ENCODE peak calls at places on chromosome 10, in nine cellular contexts. H is sigmoid colon, N is transverse colon, B is ovary, S is A549, P is HepG2, Q is GM12878, F is SK-N-SH, A is stomach. J is an unnamed sample.

GRCh38 chr10:23543696-23544095 is 104.8 kb downstream of the OTUD1 start:
- DNase-seq in N (no peak), A (no peak), Q (no peak), S (no peak), B (no peak), H (no peak), F (no peak), P (no peak), J (no peak)

GRCh38 chr10:46094931-46095755 is 49.1 kb upstream of the MSMB start:
- DNase-seq in Q (no peak), N (no peak), H (no peak), A (no peak), F (peak), S (no peak), B (no peak), P (no peak), J (peak)

GRCh38 chr10:43939389-43939938 is 290.8 kb upstream of the ZNF32 start:
- DNase-seq in H (no peak), B (no peak), Q (no peak), A (no peak), P (no peak), N (no peak), F (no peak), S (no peak), J (peak)

GRCh38 chr10:2938869-2939268 is 128.5 kb upstream of the PFKP start:
- DNase-seq in P (peak), N (no peak), Q (no peak), S (no peak), B (no peak), A (no peak), F (no peak), H (no peak), J (no peak)

GRCh38 chr10:28280652-28281051 is 22.2 kb downstream of the MPP7 start:
- DNase-seq in P (no peak), N (no peak), S (no peak), H (no peak), A (no peak), Q (no peak), F (no peak), B (no peak), J (peak)

GRCh38 chr10:70302292-70302691 is 18.5 kb upstream of the NPFFR1 start:
- DNase-seq in Q (no peak), S (no peak), P (no peak), N (no peak), B (peak), A (no peak), F (no peak), H (no peak), J (no peak)

GRCh38 chr10:3350205-3350604 is 177.6 kb upstream of the PITRM1 start:
- DNase-seq in P (no peak), N (no peak), Q (no peak), B (no peak), S (no peak), A (no peak), F (no peak), H (no peak), J (no peak)

GRCh38 chr10:64365663-64366062 is 844.5 kb downstream of the REEP3 start:
- DNase-seq in Q (no peak), H (no peak), A (no peak), P (no peak), S (no peak), F (no peak), N (no peak), B (no peak), J (no peak)

GRCh38 chr10:30560326-30560725 is 69.2 kb downstream of the LYZL2 start:
- DNase-seq in A (no peak), H (no peak), Q (no peak), F (no peak), B (no peak), S (no peak), P (no peak), N (no peak), J (no peak)

GRCh38 chr10:21261705-21262285 is 263.7 kb downstream of the SKIDA1 start:
- DNase-seq in H (no peak), B (no peak), N (no peak), F (no peak), Q (no peak), A (no peak), S (no peak), P (no peak), J (no peak)

GRCh38 chr10:124734311-124735166 is 9.6 kb downstream of the FAM53B start:
- DNase-seq in A (no peak), H (no peak), Q (no peak), B (no peak), F (no peak), P (no peak), S (no peak), N (no peak), J (peak)

GRCh38 chr10:110993024-110993693 is 73.8 kb downstream of the SHOC2 start:
- DNase-seq in N (no peak), A (no peak), Q (peak), F (no peak), P (no peak), S (no peak), H (no peak), B (no peak), J (no peak)

GRCh38 chr10:68992721-68993440 is 4.3 kb downstream of the KIFBP start:
- DNase-seq in N (peak), S (no peak), A (peak), F (no peak), P (no peak), B (peak), H (peak), Q (no peak), J (peak)

GRCh38 chr10:71337219-71337625 is 18.2 kb downstream of the SLC29A3 start:
- DNase-seq in N (peak), P (no peak), H (no peak), F (no peak), B (no peak), S (no peak), A (no peak), Q (no peak), J (no peak)

GRCh38 chr10:70671619-70672164 is 614 bp upstream of the ADAMTS14 start:
- DNase-seq in P (no peak), S (no peak), H (no peak), F (no peak), N (no peak), B (no peak), Q (no peak), A (no peak), J (no peak)

GRCh38 chr10:22022257-22023051 is 18.9 kb upstream of the DNAJC1 start:
- DNase-seq in A (no peak), F (peak), N (peak), Q (no peak), P (no peak), H (no peak), S (no peak), B (no peak), J (no peak)

GRCh38 chr10:32413513-32413912 is 32.4 kb upstream of the CCDC7 start:
- DNase-seq in F (no peak), Q (no peak), B (no peak), S (peak), N (no peak), H (no peak), A (no peak), P (no peak), J (no peak)

GRCh38 chr10:109837384-109837783 is 85.9 kb downstream of the XPNPEP1 start:
- DNase-seq in Q (no peak), N (no peak), S (no peak), A (no peak), H (no peak), B (no peak), F (no peak), P (no peak), J (no peak)

GRCh38 chr10:119737827-119738226 is 12.0 kb downstream of the INPP5F start:
- DNase-seq in S (peak), Q (no peak), B (no peak), A (no peak), P (no peak), F (no peak), N (peak), H (no peak), J (no peak)

GRCh38 chr10:17353568-17353967 is 100.8 kb downstream of the ST8SIA6 start:
- DNase-seq in P (no peak), B (no peak), A (no peak), S (no peak), Q (no peak), H (no peak), F (no peak), N (no peak), J (no peak)

GRCh38 chr10:119933179-119933578 is 40.6 kb downstream of the SEC23IP start:
- DNase-seq in A (no peak), F (peak), P (peak), S (peak), H (no peak), B (no peak), N (no peak), Q (no peak), J (no peak)

GRCh38 chr10:114911052-114911697 is 26.8 kb upstream of the TRUB1 start:
- DNase-seq in N (no peak), S (no peak), B (no peak), P (no peak), F (no peak), H (no peak), Q (no peak), A (no peak), J (no peak)

GRCh38 chr10:31064334-31064733 is 32.7 kb upstream of the ZNF438 start:
- DNase-seq in P (no peak), F (no peak), Q (no peak), S (no peak), B (no peak), H (peak), A (no peak), N (no peak), J (no peak)

GRCh38 chr10:60570941-60571340 is 181.3 kb upstream of the ANK3 start:
- DNase-seq in F (no peak), B (no peak), P (no peak), S (no peak), A (no peak), N (no peak), Q (no peak), H (no peak), J (no peak)

GRCh38 chr10:102775973-102776669 is 32.4 kb downstream of the WBP1L start:
- DNase-seq in H (peak), Q (no peak), A (peak), F (peak), S (no peak), B (peak), N (peak), P (peak), J (peak)

GRCh38 chr10:80541144-80541750 is 3.5 kb downstream of the SH2D4B start:
- DNase-seq in Q (peak), F (no peak), A (no peak), N (no peak), S (no peak), B (no peak), P (no peak), H (peak), J (peak)

GRCh38 chr10:104580321-104580720 is 60.8 kb upstream of the SORCS3 start:
- DNase-seq in S (no peak), A (no peak), P (no peak), Q (no peak), F (no peak), B (no peak), N (no peak), H (no peak), J (peak)

GRCh38 chr10:70367195-70367796 is 15.1 kb downstream of the LRRC20 start:
- DNase-seq in P (no peak), A (no peak), S (no peak), B (no peak), Q (no peak), N (no peak), H (peak), F (no peak), J (no peak)

GRCh38 chr10:122207596-122207995 is 63.5 kb upstream of the BTBD16 start:
- DNase-seq in S (no peak), P (no peak), N (no peak), F (no peak), A (no peak), Q (no peak), H (no peak), B (no peak), J (no peak)

GRCh38 chr10:75405201-75406143 is 3.9 kb upstream of the ZNF503 start:
- DNase-seq in P (peak), B (peak), H (no peak), F (peak), Q (no peak), A (peak), S (no peak), N (peak), J (no peak)

GRCh38 chr10:50550291-50550839 is 73.4 kb downstream of the SGMS1 start:
- DNase-seq in H (no peak), S (no peak), F (no peak), P (no peak), B (peak), A (peak), N (no peak), Q (no peak), J (no peak)

GRCh38 chr10:69813632-69814031 is 11.9 kb downstream of the COL13A1 start:
- DNase-seq in A (no peak), S (no peak), P (no peak), Q (no peak), B (no peak), H (no peak), F (no peak), N (no peak), J (no peak)

GRCh38 chr10:84264611-84265141 is 19.8 kb downstream of the RGR start:
- DNase-seq in H (peak), P (peak), S (peak), F (peak), A (peak), N (peak), Q (no peak), B (peak), J (no peak)

GRCh38 chr10:32205666-32206065 is 141.3 kb downstream of the EPC1 start:
- DNase-seq in S (no peak), F (no peak), N (no peak), B (no peak), A (no peak), H (no peak), Q (no peak), P (no peak), J (no peak)

DNA sequence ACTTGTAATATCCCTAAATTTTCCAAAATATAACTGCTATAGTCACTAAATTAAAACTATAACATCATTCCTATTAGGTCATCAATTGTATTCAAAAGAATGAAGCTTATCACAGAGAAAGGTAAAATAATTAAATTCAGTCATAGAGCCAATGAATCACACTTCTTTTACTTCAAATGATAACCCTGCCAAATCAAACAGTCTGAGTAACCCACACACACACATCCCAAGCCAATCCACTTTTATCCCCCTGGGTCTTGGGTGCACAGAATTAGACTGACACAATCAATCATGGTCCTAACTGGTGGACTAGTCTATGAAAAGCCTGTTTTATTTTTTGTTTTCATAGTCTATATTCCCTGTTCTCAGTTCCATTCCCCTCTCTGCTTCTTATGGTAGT is 25.6 kb downstream of the CTNNA3 start:
- DNase-seq in B (no peak), P (no peak), Q (no peak), H (no peak), N (no peak), A (no peak), F (no peak), S (no peak), J (no peak)
- TF ChIP-seq EP300 in B (no peak), P (no peak), Q (no peak), H (no peak), N (no peak), A (no peak), F (no peak), S (no peak), J (no peak)

GRCh38 chr10:12710157-12710556 is 291.4 kb downstream of the CCDC3 start:
- DNase-seq in H (no peak), P (no peak), F (no peak), N (no peak), Q (no peak), A (no peak), B (no peak), S (no peak), J (no peak)

GRCh38 chr10:12709516-12709915 is 292.0 kb downstream of the CCDC3 start:
- DNase-seq in P (no peak), S (peak), Q (no peak), H (no peak), B (no peak), F (no peak), A (no peak), N (no peak), J (no peak)

GRCh38 chr10:12712284-12712983 is 289.1 kb downstream of the CCDC3 start:
- DNase-seq in A (no peak), B (no peak), H (no peak), Q (no peak), N (no peak), P (no peak), S (no peak), F (no peak), J (no peak)

GRCh38 chr10:12711344-12711708 is 290.2 kb downstream of the CCDC3 start:
- DNase-seq in A (no peak), N (no peak), Q (no peak), B (no peak), S (no peak), P (no peak), F (no peak), H (no peak), J (no peak)

GRCh38 chr10:12710594-12711343 is 290.7 kb downstream of the CCDC3 start:
- DNase-seq in F (peak), B (peak), S (peak), N (peak), P (peak), A (peak), Q (peak), H (peak), J (peak)
- TF ChIP-seq EP300 in F (no peak), B (no peak), S (no peak), N (no peak), P (no peak), A (no peak), Q (no peak), H (no peak), J (no peak)

GRCh38 chr10:90857635-90858488 is at the start of gene HTR7:
- DNase-seq in F (peak), N (peak), P (peak), H (peak), S (peak), B (peak), A (peak), Q (no peak), J (no peak)
- TF ChIP-seq EP300 in F (no peak), N (no peak), P (no peak), H (no peak), S (no peak), B (no peak), A (no peak), Q (no peak), J (no peak)

DNA sequence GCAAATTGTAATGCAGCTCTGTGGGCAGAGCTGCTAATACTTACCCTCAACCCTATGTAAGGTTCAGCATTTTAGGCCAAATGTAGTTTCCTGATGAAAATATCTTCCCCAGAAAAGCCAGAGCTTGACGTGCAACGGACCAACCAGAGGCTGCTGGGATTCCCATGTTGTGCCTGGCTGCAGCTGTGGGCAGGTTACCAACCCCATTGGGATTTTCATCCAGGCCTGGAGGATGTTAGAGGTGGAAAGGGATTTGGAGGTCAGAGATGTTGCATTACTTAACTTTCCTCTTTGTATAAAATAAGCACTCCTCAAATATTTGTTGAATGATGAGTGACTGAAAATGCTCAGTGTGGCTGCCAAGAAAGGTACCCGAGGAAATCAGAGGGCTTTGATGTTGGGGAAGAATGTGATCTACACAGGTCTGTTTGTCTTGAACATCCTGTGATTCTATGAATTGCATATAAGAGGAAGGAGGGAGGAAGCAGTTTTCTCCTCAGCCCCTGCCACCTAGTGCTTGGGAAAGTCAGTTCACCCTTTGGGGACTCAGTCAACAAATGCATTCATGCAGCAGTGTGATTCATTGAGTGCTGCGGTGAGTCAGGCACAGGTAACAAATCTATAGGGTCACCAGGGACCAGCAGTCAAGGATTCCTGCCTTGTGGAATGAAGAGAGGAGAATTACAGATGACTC is 487.2 kb downstream of the RPS24 start:
- DNase-seq in H (no peak), A (no peak), P (peak), Q (no peak), S (peak), B (no peak), F (no peak), N (no peak), J (no peak)
- TF ChIP-seq EP300 in H (no peak), A (no peak), P (peak), Q (no peak), S (peak), B (no peak), F (no peak), N (no peak), J (no peak)

DNA sequence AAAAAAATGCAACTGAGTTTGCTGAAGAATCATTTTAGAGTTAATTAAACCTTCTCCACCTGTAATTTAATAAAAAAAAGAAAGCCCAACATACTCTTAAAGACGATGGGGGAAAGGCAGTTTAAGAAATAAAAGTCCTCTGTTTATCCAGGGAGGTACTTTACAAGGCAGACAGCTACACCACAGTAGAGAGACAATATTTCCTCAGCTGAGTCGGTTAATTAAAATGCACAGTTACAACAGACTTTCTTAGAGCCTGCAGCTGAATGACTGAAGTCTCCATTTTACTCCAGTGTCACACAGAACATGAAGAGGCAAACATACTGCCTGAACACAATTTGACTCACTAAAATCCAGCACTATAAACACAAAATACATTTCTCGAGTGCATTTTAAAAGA is 15.1 kb downstream of the LRRTM3 start:
- DNase-seq in H (no peak), S (no peak), Q (no peak), N (no peak), B (no peak), P (no peak), F (no peak), A (no peak), J (no peak)
- TF ChIP-seq EP300 in H (no peak), S (no peak), Q (no peak), N (no peak), B (no peak), P (no peak), F (no peak), A (no peak), J (no peak)

GRCh38 chr10:72595436-72595835 is 30.4 kb downstream of the MICU1 start:
- DNase-seq in N (no peak), S (no peak), B (no peak), F (no peak), H (no peak), A (no peak), P (no peak), Q (no peak), J (no peak)

GRCh38 chr10:72597897-72598296 is 28.0 kb downstream of the MICU1 start:
- DNase-seq in N (no peak), F (no peak), Q (peak), A (no peak), S (no peak), B (no peak), H (no peak), P (no peak), J (no peak)

GRCh38 chr10:72593963-72594362 is 31.9 kb downstream of the MICU1 start:
- DNase-seq in P (peak), F (no peak), A (no peak), B (no peak), Q (no peak), H (no peak), N (no peak), S (no peak), J (no peak)

GRCh38 chr10:72601144-72601543 is 24.7 kb downstream of the MICU1 start:
- DNase-seq in P (no peak), Q (no peak), B (no peak), H (no peak), N (no peak), S (no peak), F (no peak), A (no peak), J (no peak)

GRCh38 chr10:72598769-72599701 is 26.8 kb downstream of the MICU1 start:
- DNase-seq in N (no peak), B (no peak), Q (no peak), P (no peak), S (no peak), F (peak), A (no peak), H (no peak), J (no peak)
- TF ChIP-seq EP300 in N (no peak), B (no peak), Q (no peak), P (no peak), S (no peak), F (peak), A (no peak), H (no peak), J (no peak)